ENCODE peak calls at places on chromosomes 5 and 9, in four cellular contexts. One of them, this sample, is unnamed.

GRCh38 chr9:80842383-80842782 is 847.0 kb downstream of the TLE1 start:
- DNase-seq in GM12878: no peak
- DNase-seq in HepG2: no peak
- DNase-seq in H1: no peak
- DNase-seq in this sample: no peak

GRCh38 chr9:107733530-107733907 is 243.9 kb upstream of the KLF4 start:
- DNase-seq in GM12878: no peak
- DNase-seq in HepG2: no peak
- DNase-seq in H1: no peak
- DNase-seq in this sample: no peak

GRCh38 chr9:86099695-86100364 is 472 bp upstream of the GOLM1 start:
- DNase-seq in GM12878: no peak
- DNase-seq in HepG2: no peak
- DNase-seq in H1: peak; percentile 74
- DNase-seq in this sample: no peak

GRCh38 chr9:126534431-126535186 is 79.1 kb upstream of the LMX1B start:
- DNase-seq in GM12878: no peak
- DNase-seq in HepG2: no peak
- DNase-seq in H1: no peak
- DNase-seq in this sample: no peak

GRCh38 chr5:177980776-177981175 is 15.3 kb downstream of the PROP1 start:
- DNase-seq in GM12878: no peak
- DNase-seq in HepG2: no peak
- DNase-seq in H1: no peak
- DNase-seq in this sample: no peak

GRCh38 chr9:123269316-123269715 is 930 bp upstream of the STRBP start:
- DNase-seq in GM12878: no peak
- DNase-seq in HepG2: no peak
- DNase-seq in H1: no peak
- DNase-seq in this sample: no peak

GRCh38 chr5:171442287-171443042 is 23.0 kb downstream of the FGF18 start:
- DNase-seq in GM12878: no peak
- DNase-seq in HepG2: no peak
- DNase-seq in H1: no peak
- DNase-seq in this sample: no peak

GRCh38 chr5:34699155-34700077 is 43.3 kb downstream of the RAI14 start:
- DNase-seq in GM12878: no peak
- DNase-seq in HepG2: no peak
- DNase-seq in H1: no peak
- DNase-seq in this sample: no peak

GRCh38 chr5:130651440-130651839 is 513.6 kb downstream of the HINT1 start:
- DNase-seq in GM12878: no peak
- DNase-seq in HepG2: no peak
- DNase-seq in H1: no peak
- DNase-seq in this sample: peak; percentile 35

GRCh38 chr5:134525687-134526482 is 415 bp downstream of the JADE2 start:
- DNase-seq in GM12878: no peak
- DNase-seq in HepG2: peak; percentile 61
- DNase-seq in H1: peak; percentile 66
- DNase-seq in this sample: no peak

GRCh38 chr5:149452665-149453617 is 73.8 kb upstream of the IL17B start:
- DNase-seq in GM12878: no peak
- DNase-seq in HepG2: peak; percentile 79
- DNase-seq in H1: no peak
- DNase-seq in this sample: no peak

GRCh38 chr5:1465966-1466471 is 20.8 kb upstream of the SLC6A3 start:
- DNase-seq in GM12878: no peak
- DNase-seq in HepG2: no peak
- DNase-seq in H1: no peak
- DNase-seq in this sample: no peak

GRCh38 chr5:16568875-16569580 is 47.8 kb downstream of the RETREG1 start:
- DNase-seq in GM12878: no peak
- DNase-seq in HepG2: no peak
- DNase-seq in H1: no peak
- DNase-seq in this sample: no peak

GRCh38 chr9:109910616-109911568 is 130.9 kb downstream of the PALM2AKAP2 start:
- DNase-seq in GM12878: no peak
- DNase-seq in HepG2: no peak
- DNase-seq in H1: no peak
- DNase-seq in this sample: no peak

GRCh38 chr5:31936699-31937098 is 237.4 kb downstream of the GOLPH3 start:
- DNase-seq in GM12878: no peak
- DNase-seq in HepG2: no peak
- DNase-seq in H1: no peak
- DNase-seq in this sample: no peak

GRCh38 chr5:45454114-45454513 is 242.1 kb downstream of the HCN1 start:
- DNase-seq in GM12878: no peak
- DNase-seq in HepG2: no peak
- DNase-seq in H1: no peak
- DNase-seq in this sample: no peak

GRCh38 chr9:124381073-124381945 is 33.9 kb downstream of the PSMB7 start:
- DNase-seq in GM12878: no peak
- DNase-seq in HepG2: no peak
- DNase-seq in H1: no peak
- DNase-seq in this sample: no peak

GRCh38 chr5:167064199-167064811 is 1227.1 kb upstream of the WWC1 start:
- DNase-seq in GM12878: no peak
- DNase-seq in HepG2: no peak
- DNase-seq in H1: no peak
- DNase-seq in this sample: no peak

GRCh38 chr5:119465640-119466039 is 13.3 kb downstream of the HSD17B4 start:
- DNase-seq in GM12878: no peak
- DNase-seq in HepG2: no peak
- DNase-seq in H1: no peak
- DNase-seq in this sample: no peak

GRCh38 chr9:136696502-136696901 is 9.2 kb upstream of the AGPAT2 start:
- DNase-seq in GM12878: no peak
- DNase-seq in HepG2: no peak
- DNase-seq in H1: peak; percentile 45
- DNase-seq in this sample: no peak

GRCh38 chr5:39138182-39138487 is 63.9 kb upstream of the RICTOR start:
- DNase-seq in GM12878: no peak
- DNase-seq in HepG2: no peak
- DNase-seq in H1: no peak
- DNase-seq in this sample: no peak

GRCh38 chr5:39137391-39138181 is 63.4 kb upstream of the RICTOR start:
- DNase-seq in GM12878: no peak
- DNase-seq in HepG2: no peak
- DNase-seq in H1: no peak
- DNase-seq in this sample: no peak

GRCh38 chr5:39140558-39141168 is 66.5 kb upstream of the RICTOR start:
- DNase-seq in GM12878: no peak
- DNase-seq in HepG2: no peak
- DNase-seq in H1: no peak
- DNase-seq in this sample: no peak

DNA sequence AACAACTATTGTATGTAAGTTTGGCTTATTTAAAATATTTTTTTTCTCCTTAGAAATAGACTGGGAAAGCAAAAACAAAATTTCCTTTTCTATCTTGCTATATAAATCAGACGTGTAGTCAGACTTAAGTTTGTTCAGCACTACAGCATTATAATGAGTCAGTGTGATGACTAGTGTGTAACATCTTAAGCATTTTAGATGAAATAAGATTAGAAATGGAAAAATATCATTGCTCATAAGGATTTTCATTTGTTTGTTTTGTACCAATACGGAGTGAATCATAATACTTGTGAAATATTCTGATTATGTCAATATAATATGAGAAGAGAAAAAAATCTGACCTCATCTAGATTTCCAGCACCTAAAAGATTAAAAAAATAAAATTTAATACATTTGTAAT is 64.7 kb upstream of the RICTOR start:
- DNase-seq in GM12878: no peak
- DNase-seq in HepG2: no peak
- DNase-seq in H1: no peak
- DNase-seq in this sample: no peak
- TF ChIP-seq SUZ12 in GM12878: no peak
- TF ChIP-seq SUZ12 in HepG2: no peak
- TF ChIP-seq SUZ12 in H1: no peak
- TF ChIP-seq SUZ12 in this sample: no peak

DNA sequence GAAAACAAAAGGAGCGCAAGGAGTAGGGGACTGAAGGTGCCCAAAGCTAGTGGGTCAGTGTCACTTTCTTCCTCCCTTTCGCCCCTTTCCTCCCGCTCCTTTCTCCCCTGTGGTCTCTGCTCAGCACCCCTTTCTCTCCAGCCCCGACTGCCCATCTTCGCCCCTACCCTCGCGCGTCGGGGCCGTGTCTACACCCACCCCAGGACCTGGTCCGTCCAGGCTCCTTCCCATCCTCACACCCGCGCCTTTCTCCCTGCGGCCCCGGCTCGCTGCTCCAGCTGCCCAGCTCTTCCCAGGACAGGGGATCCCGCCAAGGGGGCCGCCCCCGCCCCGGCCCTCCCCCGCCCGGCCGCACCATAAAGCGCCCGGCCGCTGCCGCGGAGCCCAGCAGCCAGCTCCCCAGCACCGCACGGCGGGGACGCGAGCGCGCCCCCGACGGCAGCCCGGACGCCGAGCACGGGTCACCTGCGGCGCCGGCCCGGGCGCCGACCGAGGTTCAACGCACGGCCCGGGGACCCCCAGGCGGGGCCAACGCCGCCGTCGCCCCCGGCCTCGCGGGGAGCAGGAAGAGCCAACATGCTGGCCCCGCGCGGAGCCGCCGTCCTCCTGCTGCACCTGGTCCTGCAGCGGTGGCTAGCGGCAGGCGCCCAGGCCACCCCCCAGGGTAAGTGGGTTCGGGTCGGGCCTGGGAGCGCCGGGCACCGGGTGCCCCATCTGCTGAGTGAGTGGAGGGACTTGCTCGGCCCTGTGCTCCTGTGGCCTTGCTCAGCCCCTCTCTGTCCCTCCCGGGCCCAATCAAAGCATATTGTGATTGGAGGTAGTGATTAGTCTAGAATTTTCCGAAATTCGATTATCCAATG is at the start of gene THBS4:
- DNase-seq in GM12878: no peak
- DNase-seq in HepG2: no peak
- DNase-seq in H1: peak; percentile 77
- DNase-seq in this sample: no peak
- H3K4me3 ChIP-seq in GM12878: no peak within 1 kb of the TSS
- H3K4me3 ChIP-seq in HepG2: no peak within 1 kb of the TSS
- H3K4me3 ChIP-seq in H1: peak within 1 kb of the TSS; percentile 92
- H3K4me3 ChIP-seq in this sample: peak within 1 kb of the TSS; percentile 53

GRCh38 chr5:121949885-121950284 is 11.9 kb upstream of the SRFBP1 start:
- DNase-seq in GM12878: no peak
- DNase-seq in HepG2: peak; percentile 34
- DNase-seq in H1: no peak
- DNase-seq in this sample: no peak
- TF ChIP-seq SUZ12 in GM12878: no peak
- TF ChIP-seq SUZ12 in HepG2: no peak
- TF ChIP-seq SUZ12 in H1: no peak
- TF ChIP-seq SUZ12 in this sample: no peak

GRCh38 chr5:140544986-140545385 is 2.5 kb upstream of the EIF4EBP3 start:
- DNase-seq in GM12878: no peak
- DNase-seq in HepG2: no peak
- DNase-seq in H1: peak; percentile 14
- DNase-seq in this sample: no peak
- H3K4me3 ChIP-seq in GM12878: no peak overlapping the region
- H3K4me3 ChIP-seq in HepG2: no peak overlapping the region
- H3K4me3 ChIP-seq in H1: no peak overlapping the region
- H3K4me3 ChIP-seq in this sample: no peak overlapping the region

GRCh38 chr9:133461975-133462374 is 2.2 kb downstream of the CACFD1 start:
- DNase-seq in GM12878: no peak
- DNase-seq in HepG2: peak; percentile 42
- DNase-seq in H1: no peak
- DNase-seq in this sample: no peak

GRCh38 chr9:133463234-133463863 is 3.6 kb downstream of the CACFD1 start:
- DNase-seq in GM12878: no peak
- DNase-seq in HepG2: no peak
- DNase-seq in H1: peak; percentile 64
- DNase-seq in this sample: no peak

GRCh38 chr9:133458643-133459312 is 1.0 kb upstream of the CACFD1 start:
- DNase-seq in GM12878: no peak
- DNase-seq in HepG2: peak; percentile 41
- DNase-seq in H1: no peak
- DNase-seq in this sample: no peak

GRCh38 chr9:133459476-133460404 is at the start of gene CACFD1:
- DNase-seq in GM12878: peak; percentile 65
- DNase-seq in HepG2: peak; percentile 93
- DNase-seq in H1: peak; percentile 96
- DNase-seq in this sample: peak; percentile 98

GRCh38 chr9:133460405-133461175 is 812 bp downstream of the CACFD1 start:
- DNase-seq in GM12878: no peak
- DNase-seq in HepG2: peak; percentile 97
- DNase-seq in H1: peak; percentile 78
- DNase-seq in this sample: no peak
- TF ChIP-seq SUZ12 in GM12878: no peak
- TF ChIP-seq SUZ12 in HepG2: no peak
- TF ChIP-seq SUZ12 in H1: no peak
- TF ChIP-seq SUZ12 in this sample: no peak

GRCh38 chr5:103469288-103470065 is 93.1 kb downstream of the NUDT12 start:
- DNase-seq in GM12878: no peak
- DNase-seq in HepG2: no peak
- DNase-seq in H1: no peak
- DNase-seq in this sample: no peak
- H3K4me3 ChIP-seq in GM12878: no peak overlapping the region
- H3K4me3 ChIP-seq in HepG2: no peak overlapping the region
- H3K4me3 ChIP-seq in H1: no peak overlapping the region
- H3K4me3 ChIP-seq in this sample: no peak overlapping the region

GRCh38 chr5:10595678-10596309 is 31.9 kb downstream of the ANKRD33B start:
- DNase-seq in GM12878: no peak
- DNase-seq in HepG2: peak; percentile 24
- DNase-seq in H1: no peak
- DNase-seq in this sample: no peak
- TF ChIP-seq SUZ12 in GM12878: no peak
- TF ChIP-seq SUZ12 in HepG2: no peak
- TF ChIP-seq SUZ12 in H1: no peak
- TF ChIP-seq SUZ12 in this sample: no peak

GRCh38 chr9:16672501-16672900 is 198.0 kb downstream of the BNC2 start:
- DNase-seq in GM12878: no peak
- DNase-seq in HepG2: no peak
- DNase-seq in H1: no peak
- DNase-seq in this sample: no peak

GRCh38 chr9:16671591-16672137 is 198.8 kb downstream of the BNC2 start:
- DNase-seq in GM12878: peak; percentile 19
- DNase-seq in HepG2: no peak
- DNase-seq in H1: no peak
- DNase-seq in this sample: no peak

GRCh38 chr9:16668906-16669305 is 201.6 kb downstream of the BNC2 start:
- DNase-seq in GM12878: no peak
- DNase-seq in HepG2: no peak
- DNase-seq in H1: no peak
- DNase-seq in this sample: no peak

GRCh38 chr9:16673171-16673570 is 197.3 kb downstream of the BNC2 start:
- DNase-seq in GM12878: no peak
- DNase-seq in HepG2: no peak
- DNase-seq in H1: no peak
- DNase-seq in this sample: no peak

DNA sequence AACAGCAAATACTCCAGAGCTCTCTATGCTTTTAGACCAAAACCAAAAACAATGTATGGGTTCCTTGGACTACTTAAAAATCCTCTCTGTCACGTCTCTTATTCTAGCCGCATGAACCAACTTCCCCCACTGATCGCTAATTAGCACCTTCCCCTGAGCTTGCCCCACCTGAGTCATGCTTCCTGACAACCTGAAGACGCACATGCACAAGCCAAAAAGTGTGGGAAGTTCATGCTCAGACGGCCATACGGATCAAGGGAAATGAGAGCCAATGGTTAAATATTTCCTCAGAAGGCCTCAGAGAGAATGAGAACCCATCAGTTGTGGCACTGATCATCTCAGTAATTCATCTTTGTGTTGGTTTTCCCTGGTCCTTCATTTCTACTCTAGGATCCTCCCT is 199.7 kb downstream of the BNC2 start:
- DNase-seq in GM12878: no peak
- DNase-seq in HepG2: no peak
- DNase-seq in H1: no peak
- DNase-seq in this sample: no peak
- H3K4me3 ChIP-seq in GM12878: no peak overlapping the region
- H3K4me3 ChIP-seq in HepG2: no peak overlapping the region
- H3K4me3 ChIP-seq in H1: no peak overlapping the region
- H3K4me3 ChIP-seq in this sample: no peak overlapping the region

This sample was measured in NT2/D1.